ENCODE peak calls at places on chromosomes 1 and 21, in seven cellular contexts. Y is prostate gland; A is fibroblast of lung; N is lower lobe of right lung; C is CD4-positive, CD25-positive, alpha-beta regulatory T cell; J is esophagus squamous epithelium; Z is esophagus muscularis mucosa. X is an unnamed sample.
A peak's percentile ranks its signal among the peaks of the same experiment; 100 is the strongest.

GRCh38 chr21:41196990-41197389 is 29.0 kb downstream of the BACE2 start:
- DNase-seq in Z (no peak), A (peak; percentile 24), Y (no peak), C (no peak), N (no peak), J (no peak), X (no peak)

GRCh38 chr1:82284213-82284612 is 483.5 kb downstream of the ADGRL2 start:
- DNase-seq in J (no peak), A (peak; percentile 65), N (no peak), Z (no peak), Y (no peak), C (no peak), X (no peak)

GRCh38 chr1:58854576-58854975 is 70.7 kb upstream of the JUN start:
- DNase-seq in C (no peak), A (no peak), N (no peak), J (no peak), Y (no peak), Z (no peak), X (no peak)

GRCh38 chr1:158124034-158124433 is 56.7 kb upstream of the CD1D start:
- DNase-seq in N (no peak), C (no peak), Z (no peak), J (no peak), Y (no peak), A (no peak), X (no peak)

GRCh38 chr1:174005032-174005431 is 17.1 kb downstream of the RC3H1 start:
- DNase-seq in Z (no peak), J (no peak), Y (no peak), C (no peak), A (peak; percentile 32), N (no peak), X (no peak)

GRCh38 chr1:210441028-210441427 is 112.3 kb downstream of the HHAT start:
- DNase-seq in N (no peak), A (no peak), Y (no peak), J (no peak), C (no peak), Z (no peak), X (no peak)

GRCh38 chr1:16248603-16249534 is 11.9 kb upstream of the CPLANE2 start:
- DNase-seq in N (peak; percentile 84), C (no peak), Y (peak; percentile 94), J (no peak), Z (no peak), A (peak; percentile 91), X (peak; percentile 50)

GRCh38 chr1:74689800-74690696 is 16.5 kb upstream of the ERICH3 start:
- DNase-seq in J (no peak), C (peak; percentile 3), Y (peak; percentile 55), N (no peak), A (peak; percentile 65), Z (no peak), X (no peak)

GRCh38 chr1:5906966-5907365 is 85.3 kb downstream of the NPHP4 start:
- DNase-seq in Y (no peak), C (no peak), A (no peak), J (no peak), N (no peak), Z (no peak), X (no peak)

GRCh38 chr1:53329183-53329544 is 1.3 kb upstream of the LRP8 start:
- DNase-seq in J (no peak), Y (no peak), Z (no peak), C (no peak), N (peak; percentile 36), A (no peak), X (no peak)

GRCh38 chr1:229266269-229266668 is 4.6 kb upstream of the RAB4A start:
- DNase-seq in Z (no peak), A (no peak), Y (no peak), J (no peak), C (no peak), N (no peak), X (no peak)

GRCh38 chr1:26537951-26538352 is 8.4 kb downstream of the RPS6KA1 start:
- DNase-seq in C (no peak), Y (no peak), Z (no peak), N (peak; percentile 63), J (no peak), A (peak; percentile 28), X (no peak)

GRCh38 chr1:233295775-233296322 is 324 bp upstream of the PCNX2 start:
- DNase-seq in C (no peak), Y (no peak), A (no peak), J (no peak), Z (no peak), N (no peak), X (no peak)

DNA sequence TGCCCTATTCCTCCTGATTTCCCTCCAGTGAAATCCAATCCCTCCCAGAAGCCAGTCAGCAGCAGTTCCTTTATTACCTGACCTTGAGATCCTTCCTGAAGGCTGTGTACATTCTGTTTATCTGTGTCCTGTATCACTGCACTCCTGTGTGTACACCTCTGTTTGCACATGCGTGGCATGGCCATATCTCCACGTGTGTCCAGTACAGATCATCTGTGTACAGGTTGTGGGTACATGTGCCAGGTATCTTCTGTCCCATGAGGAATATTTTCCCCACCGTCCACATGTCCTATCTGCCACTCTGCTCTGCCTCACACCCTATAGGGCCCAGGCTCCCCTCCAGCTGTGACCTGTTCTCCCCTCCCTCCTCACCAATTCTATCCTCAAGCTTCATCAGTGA is 2.8 kb downstream of the CDC42SE1 start:
- DNase-seq in A (no peak), C (no peak), Z (no peak), J (no peak), Y (peak; percentile 18), N (no peak), X (no peak)
- H3K4me1 ChIP-seq in A (peaks cover 13% of the 10 kb centered on the region), C (peaks cover 73% of the 10 kb centered on the region), Z (peaks cover 44% of the 10 kb centered on the region), J (peaks cover 36% of the 10 kb centered on the region), Y (peaks cover 21% of the 10 kb centered on the region), N (peaks cover 52% of the 10 kb centered on the region), X (peaks cover 48% of the 10 kb centered on the region)

GRCh38 chr1:224282140-224282539 is 47.8 kb downstream of the NVL start:
- DNase-seq in Y (no peak), Z (no peak), C (no peak), J (no peak), A (no peak), N (no peak), X (no peak)
- H3K36me3 ChIP-seq in Y (no peaks in the 10 kb centered on the region), Z (peaks cover 15% of the 10 kb centered on the region), C (peaks cover 53% of the 10 kb centered on the region), J (peaks cover 93% of the 10 kb centered on the region), A (peaks cover 1% of the 10 kb centered on the region), N (peaks cover 80% of the 10 kb centered on the region), X (peaks cover 13% of the 10 kb centered on the region)

GRCh38 chr1:227756172-227756959 is 21.1 kb downstream of the SNAP47 start:
- DNase-seq in J (no peak), A (peak; percentile 59), N (no peak), Z (no peak), Y (no peak), C (no peak), X (no peak)

GRCh38 chr1:227759345-227760300 is 24.4 kb downstream of the SNAP47 start:
- DNase-seq in Y (no peak), Z (no peak), J (no peak), A (peak; percentile 96), N (no peak), C (no peak), X (no peak)

GRCh38 chr1:227757781-227758180 is 22.5 kb downstream of the SNAP47 start:
- DNase-seq in C (no peak), Z (no peak), N (no peak), Y (no peak), A (peak; percentile 55), J (no peak), X (no peak)

GRCh38 chr1:227760377-227760776 is 25.1 kb downstream of the SNAP47 start:
- DNase-seq in Z (no peak), N (no peak), J (no peak), C (no peak), A (no peak), Y (no peak), X (no peak)

DNA sequence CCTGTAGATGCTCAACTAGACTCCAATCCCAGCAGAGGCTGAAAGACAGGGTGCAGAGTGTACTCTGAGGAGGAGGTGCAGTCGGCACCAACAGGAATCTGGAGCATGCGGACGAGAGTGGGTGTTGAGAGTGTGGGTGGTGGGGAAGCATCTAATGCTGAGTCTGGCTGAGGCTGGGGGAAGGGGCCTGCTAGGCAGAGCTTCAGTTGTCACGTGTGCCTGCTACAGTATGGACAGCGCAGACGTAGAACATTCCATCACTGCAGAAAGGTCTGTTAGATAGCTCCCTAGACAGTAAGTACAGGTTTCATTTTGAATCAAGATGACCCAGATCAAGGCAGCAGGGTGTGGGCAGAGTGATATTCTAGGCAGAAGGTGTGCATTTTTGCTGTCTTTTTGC is 23.1 kb downstream of the SNAP47 start:
- DNase-seq in J (no peak), Z (no peak), C (no peak), N (no peak), A (no peak), Y (no peak), X (no peak)
- H3K27ac ChIP-seq in J (no peak overlapping the region), Z (peak overlapping the region; percentile 79), C (no peak overlapping the region), N (no peak overlapping the region), A (no peak overlapping the region), Y (no peak overlapping the region), X (no peak overlapping the region)

GRCh38 chr1:23531695-23532094 is 662 bp upstream of the E2F2 start:
- DNase-seq in C (no peak), A (no peak), Y (no peak), Z (no peak), J (no peak), N (no peak), X (no peak)

GRCh38 chr1:23530750-23531651 is at the start of gene E2F2:
- DNase-seq in A (peak; percentile 85), Y (peak; percentile 84), Z (peak; percentile 97), N (peak; percentile 90), J (peak; percentile 45), C (peak; percentile 78), X (peak; percentile 41)

GRCh38 chr1:23528245-23528978 is 2.6 kb downstream of the E2F2 start:
- DNase-seq in Y (peak; percentile 71), C (peak; percentile 62), J (no peak), A (peak; percentile 86), N (peak; percentile 91), Z (peak; percentile 94), X (peak; percentile 21)

GRCh38 chr1:23529146-23530088 is 1.6 kb downstream of the E2F2 start:
- DNase-seq in Y (no peak), J (no peak), C (no peak), A (no peak), N (no peak), Z (no peak), X (no peak)

GRCh38 chr1:23530089-23530749 is 814 bp downstream of the E2F2 start:
- DNase-seq in C (no peak), Z (no peak), A (no peak), J (no peak), N (no peak), Y (no peak), X (no peak)
- H3K4me1 ChIP-seq in C (peaks cover 86% of the 10 kb centered on the region), Z (peaks cover 42% of the 10 kb centered on the region), A (peaks cover 14% of the 10 kb centered on the region), J (peaks cover 67% of the 10 kb centered on the region), N (peaks cover 72% of the 10 kb centered on the region), Y (peaks cover 8% of the 10 kb centered on the region), X (peaks cover 26% of the 10 kb centered on the region)